ENCODE peak calls at places on chromosomes 11 and 22, in four cellular contexts. D is activated T-cell treated with anti-CD3 and anti-CD28 coated beads, Interleukin-2, amount 50 U/mL, for 1 hour; Z is stimulated activated CD4-positive, alpha-beta T cell treated with anti-CD3 and anti-CD28 coated beads, Interleukin-15, amount 100 ng/mL, for 24 hours; L is NCI-H774. O is an unnamed sample.
A peak's percentile ranks its signal among the peaks of the same experiment; 100 is the strongest.

GRCh38 chr11:1528710-1529109 is 42.1 kb upstream of the MOB2 start:
- DNase-seq in D (no peak), Z (no peak), L (no peak), O (no peak)

GRCh38 chr22:20062766-20063083 is 17.3 kb upstream of the DGCR8 start:
- DNase-seq in D (no peak), Z (no peak), L (no peak), O (no peak)

GRCh38 chr11:117303101-117303500 is 12.0 kb downstream of the BACE1-AS start:
- DNase-seq in D (no peak), Z (no peak), L (peak; percentile 37), O (peak; percentile 40)

GRCh38 chr11:288328-289144 is at the start of gene PGGHG:
- DNase-seq in D (peak; percentile 76), Z (peak; percentile 73), L (no peak), O (peak; percentile 32)

GRCh38 chr11:118353084-118353710 is 6.2 kb upstream of the UBE4A start:
- DNase-seq in D (no peak), Z (no peak), L (no peak), O (no peak)

GRCh38 chr11:86571273-86571948 is 101.0 kb downstream of the ME3 start:
- DNase-seq in D (no peak), Z (no peak), L (peak; percentile 21), O (no peak)

GRCh38 chr22:46674367-46674781 is 54.2 kb downstream of the GRAMD4 start:
- DNase-seq in D (peak; percentile 93), Z (peak; percentile 99), L (no peak), O (no peak)

GRCh38 chr22:36144886-36145541 is 15.5 kb downstream of the APOL3 start:
- DNase-seq in D (peak; percentile 49), Z (peak; percentile 36), L (peak; percentile 41), O (no peak)

O was measured in NCI-H510A.